ENCODE peak calls at places on chromosomes 1 and 21, in eight cellular contexts. L, E, Z, M, J, X, B and N are unnamed samples. For H3K27me3, the result is how much of the 10 kb centered on the place peaks cover.

GRCh38 chr1:48552420-48552819 is 80.4 kb upstream of the SPATA6 start:
- DNase-seq in L (peak), E (no peak), Z (no peak), M (no peak), J (peak), X (no peak), B (no peak), N (no peak)

GRCh38 chr1:245298781-245299180 is 144.0 kb downstream of the KIF26B start:
- DNase-seq in L (no peak), E (no peak), Z (no peak), M (no peak), J (no peak), X (no peak), B (no peak), N (no peak)

GRCh38 chr1:16203550-16203949 is 8.9 kb downstream of the ARHGEF19 start:
- DNase-seq in L (no peak), E (no peak), Z (no peak), M (no peak), J (no peak), X (no peak), B (no peak), N (no peak)

GRCh38 chr1:22350987-22351756 is 100.5 kb upstream of the ZBTB40 start:
- DNase-seq in L (peak), E (no peak), Z (no peak), M (no peak), J (no peak), X (no peak), B (no peak), N (no peak)

GRCh38 chr1:116950497-116951174 is 40.9 kb downstream of the PTGFRN start:
- DNase-seq in L (no peak), E (no peak), Z (no peak), M (no peak), J (no peak), X (no peak), B (no peak), N (no peak)

GRCh38 chr1:224589006-224589405 is 27.1 kb upstream of the CNIH3 start:
- DNase-seq in L (peak), E (no peak), Z (no peak), M (no peak), J (no peak), X (peak), B (no peak), N (peak)

GRCh38 chr1:205626216-205626615 is 5.6 kb downstream of the ELK4 start:
- DNase-seq in L (no peak), E (no peak), Z (no peak), M (no peak), J (no peak), X (no peak), B (no peak), N (no peak)

GRCh38 chr1:25909062-25909461 is 2.8 kb upstream of the STMN1 start:
- DNase-seq in L (no peak), E (peak), Z (no peak), M (no peak), J (no peak), X (no peak), B (no peak), N (no peak)

GRCh38 chr21:32934829-32935228 is 90.9 kb upstream of the OLIG2 start:
- DNase-seq in L (no peak), E (no peak), Z (no peak), M (no peak), J (peak), X (no peak), B (no peak), N (no peak)

GRCh38 chr1:44068442-44068861 is 37.2 kb upstream of the SLC6A9 start:
- DNase-seq in L (no peak), E (peak), Z (no peak), M (no peak), J (no peak), X (no peak), B (no peak), N (no peak)

GRCh38 chr1:234893725-234894630 is 234.7 kb downstream of the TOMM20 start:
- DNase-seq in L (no peak), E (no peak), Z (no peak), M (no peak), J (no peak), X (peak), B (no peak), N (peak)

GRCh38 chr1:26234644-26235384 is 814 bp downstream of the CEP85 start:
- DNase-seq in L (peak), E (peak), Z (no peak), M (no peak), J (no peak), X (peak), B (no peak), N (peak)

GRCh38 chr1:11707621-11708276 is 16.2 kb downstream of the DRAXIN start:
- DNase-seq in L (no peak), E (peak), Z (no peak), M (no peak), J (peak), X (no peak), B (peak), N (no peak)

DNA sequence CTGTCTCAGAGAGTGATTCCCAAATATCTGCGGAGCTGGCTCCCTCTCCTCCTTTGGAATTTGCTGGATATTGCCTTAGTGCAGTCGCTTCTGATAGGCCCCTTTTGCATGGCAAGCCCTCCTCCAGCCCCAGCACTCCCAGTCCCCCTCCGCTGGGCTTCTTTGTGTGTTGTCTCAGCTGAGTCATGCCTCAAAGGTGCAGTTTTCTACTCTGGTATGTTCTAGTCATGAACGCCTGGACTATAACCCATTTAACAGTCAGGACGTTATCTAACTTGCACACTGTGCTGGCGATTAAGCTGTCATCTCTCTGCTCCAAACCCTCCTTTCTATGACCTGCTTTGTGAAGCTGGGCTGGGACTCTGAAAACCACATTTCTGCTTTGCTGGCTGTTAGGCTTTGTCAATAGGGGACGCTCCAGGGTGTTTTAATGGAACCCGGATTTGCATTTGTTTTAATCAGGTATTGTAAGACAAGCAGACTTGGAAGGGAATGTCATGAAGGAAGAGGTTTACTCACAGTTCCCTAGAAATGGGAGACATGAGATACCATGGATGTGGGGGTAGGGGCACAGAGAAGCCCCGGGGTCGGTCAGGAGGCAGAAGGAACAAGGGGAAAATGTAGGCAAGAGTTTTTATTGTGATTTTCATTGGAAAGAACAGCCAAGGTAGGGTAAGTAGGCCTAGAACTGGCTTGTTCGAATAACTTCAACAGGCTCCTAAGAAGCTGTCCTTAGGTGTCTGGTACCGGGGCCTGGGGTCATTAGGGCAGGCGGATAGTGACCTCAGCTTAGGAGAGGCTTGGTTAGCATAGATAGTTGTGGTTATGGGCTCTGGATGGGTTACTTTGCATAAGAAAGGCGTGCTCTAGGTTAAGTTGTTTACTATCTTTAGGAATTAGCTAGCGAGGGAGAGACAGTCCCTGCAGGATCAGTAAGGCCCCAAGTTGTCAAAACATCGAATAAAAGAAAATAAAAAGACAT is 20.4 kb upstream of the HPCAL4 start:
- DNase-seq in L (peak), E (no peak), Z (no peak), M (no peak), J (peak), X (peak), B (no peak), N (peak)
- TF ChIP-seq CTCF in L (peak), E (peak), Z (no peak), M (no peak), J (peak), X (no peak), B (no peak), N (peak)

GRCh38 chr1:24095140-24095859 is 16.6 kb downstream of the MYOM3 start:
- DNase-seq in L (peak), E (peak), Z (no peak), M (no peak), J (no peak), X (no peak), B (peak), N (no peak)

GRCh38 chr1:24098102-24098501 is 13.8 kb downstream of the MYOM3 start:
- DNase-seq in L (no peak), E (no peak), Z (no peak), M (no peak), J (no peak), X (no peak), B (no peak), N (no peak)

GRCh38 chr1:24097663-24098062 is 14.3 kb downstream of the MYOM3 start:
- DNase-seq in L (no peak), E (no peak), Z (peak), M (no peak), J (no peak), X (no peak), B (peak), N (no peak)

GRCh38 chr1:24096009-24096736 is 15.8 kb downstream of the MYOM3 start:
- DNase-seq in L (no peak), E (peak), Z (peak), M (no peak), J (no peak), X (no peak), B (peak), N (no peak)

DNA sequence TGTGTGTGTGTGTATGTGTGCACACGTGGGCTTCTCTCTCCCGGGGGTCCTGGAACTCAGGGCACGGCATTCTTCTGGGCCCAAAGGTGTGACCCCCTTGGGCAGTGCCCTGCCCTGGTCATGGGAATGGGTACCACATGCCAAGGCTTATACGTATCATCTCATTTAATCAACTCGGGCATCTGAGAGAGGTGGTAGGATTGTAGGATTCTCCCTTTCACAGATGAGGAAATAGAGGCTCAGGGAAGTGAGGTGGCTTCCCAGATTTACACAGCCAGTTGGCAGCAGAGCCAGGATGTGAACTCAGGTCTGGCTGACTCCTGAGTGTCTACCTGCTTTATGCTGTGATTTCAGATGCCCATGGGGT is 15.2 kb downstream of the MYOM3 start:
- DNase-seq in L (no peak), E (no peak), Z (no peak), M (no peak), J (no peak), X (no peak), B (peak), N (no peak)
- H3K27me3 ChIP-seq in L (under half), E (under half), Z (under half), M (under half), J (under half), X (half or more), B (under half), N (under half)

GRCh38 chr1:156748670-156749428 is 2.6 kb downstream of the HDGF start:
- DNase-seq in L (no peak), E (peak), Z (no peak), M (no peak), J (peak), X (peak), B (peak), N (no peak)

GRCh38 chr1:156747737-156748669 is 3.5 kb downstream of the HDGF start:
- DNase-seq in L (no peak), E (peak), Z (no peak), M (no peak), J (peak), X (no peak), B (no peak), N (no peak)

GRCh38 chr1:156744786-156745419 is 4.0 kb upstream of the MRPL24 start:
- DNase-seq in L (no peak), E (no peak), Z (peak), M (no peak), J (no peak), X (no peak), B (no peak), N (no peak)

GRCh38 chr1:156746381-156746715 is 5.1 kb downstream of the HDGF start:
- DNase-seq in L (no peak), E (no peak), Z (no peak), M (no peak), J (no peak), X (no peak), B (no peak), N (no peak)

GRCh38 chr1:156746716-156747631 is 4.5 kb downstream of the HDGF start:
- DNase-seq in L (peak), E (peak), Z (peak), M (no peak), J (peak), X (peak), B (peak), N (peak)
- TF ChIP-seq CTCF in L (peak), E (peak), Z (no peak), M (no peak), J (peak), X (peak), B (no peak), N (peak)

GRCh38 chr1:156860113-156860638 is 489 bp upstream of the NTRK1 start:
- DNase-seq in L (peak), E (peak), Z (no peak), M (no peak), J (peak), X (peak), B (peak), N (peak)
- H3K27me3 ChIP-seq in L (half or more), E (half or more), Z (under half), M (under half), J (half or more), X (half or more), B (half or more), N (under half)

DNA sequence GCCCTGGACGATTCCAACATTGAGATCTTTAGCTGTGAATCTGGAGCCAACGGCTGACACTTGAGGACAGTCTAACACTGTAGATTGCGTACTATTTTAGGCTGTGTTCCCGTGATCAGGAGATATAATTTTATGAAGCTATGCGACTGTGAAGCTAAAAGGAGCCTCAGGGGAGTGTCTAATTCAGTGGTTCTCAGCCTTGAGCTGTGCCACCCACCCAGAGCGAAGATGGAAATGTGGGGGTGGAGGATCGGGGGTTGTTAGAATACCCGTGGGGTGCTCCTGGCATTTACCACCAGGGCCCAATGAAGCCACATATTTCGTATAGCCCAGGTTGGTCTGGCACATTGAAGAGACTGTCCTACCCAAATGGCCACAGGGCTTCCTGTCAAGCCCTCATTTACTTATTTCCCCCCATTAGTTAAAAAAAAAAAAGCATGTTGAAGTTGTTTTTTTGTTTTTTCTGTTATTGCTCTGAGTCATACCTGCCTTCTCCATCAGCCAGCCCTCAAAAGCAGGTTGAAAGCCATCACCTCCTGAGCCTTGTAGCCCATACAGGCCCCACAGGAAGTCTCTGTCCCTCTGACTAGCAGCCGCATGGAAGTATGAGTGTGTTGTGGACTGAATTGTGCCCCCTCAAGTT is 141.7 kb downstream of the GALNT2 start:
- DNase-seq in L (no peak), E (peak), Z (no peak), M (no peak), J (no peak), X (no peak), B (no peak), N (no peak)
- TF ChIP-seq CTCF in L (no peak), E (no peak), Z (no peak), M (no peak), J (no peak), X (no peak), B (no peak), N (no peak)